ENCODE peak calls at places on chromosomes 7 and 10, in ten cellular contexts. D is fibroblast of lung, L is GM23338, P is testis, H is thoracic aorta, X is heart right ventricle, M is BE2C, A is hepatocyte, J is lung, T is right lobe of liver. U is an unnamed sample.

GRCh38 chr7:46383605-46384004 is 462.5 kb upstream of the IGFBP3 start:
- DNase-seq in A (no peak), D (peak; percentile 78), L (no peak), T (no peak), X (no peak), M (no peak), J (no peak), H (no peak), P (no peak), U (no peak)

GRCh38 chr7:157799076-157799685 is 462.4 kb downstream of the DNAJB6 start:
- DNase-seq in M (no peak), H (no peak), D (no peak), X (no peak), L (no peak), P (no peak), J (no peak), T (no peak), A (no peak), U (peak; percentile 42)

GRCh38 chr7:3879337-3880054 is 578.4 kb downstream of the SDK1 start:
- DNase-seq in T (no peak), P (no peak), H (no peak), J (no peak), M (no peak), L (no peak), A (no peak), D (peak; percentile 9), X (no peak), U (no peak)

GRCh38 chr10:11869211-11869610 is 46.1 kb downstream of the PROSER2 start:
- DNase-seq in X (no peak), L (peak; percentile 63), J (no peak), H (no peak), T (no peak), A (peak; percentile 32), P (peak; percentile 26), M (no peak), D (no peak), U (no peak)

GRCh38 chr7:150515752-150516151 is 1.1 kb downstream of the GIMAP7 start:
- DNase-seq in A (no peak), X (no peak), L (no peak), J (no peak), H (no peak), D (no peak), T (no peak), P (no peak), M (no peak), U (no peak)

GRCh38 chr10:31765546-31765945 is 163.1 kb downstream of the ARHGAP12 start:
- DNase-seq in H (no peak), T (no peak), J (no peak), D (no peak), P (no peak), L (no peak), A (no peak), M (no peak), X (no peak), U (no peak)

GRCh38 chr10:108244443-108245228 is 1080.1 kb upstream of the SORCS1 start:
- DNase-seq in H (no peak), P (no peak), D (no peak), T (no peak), M (no peak), A (no peak), L (no peak), X (no peak), J (no peak), U (no peak)

GRCh38 chr10:2933519-2933918 is 133.8 kb upstream of the PFKP start:
- DNase-seq in M (no peak), X (no peak), T (no peak), D (peak; percentile 40), L (peak; percentile 17), P (no peak), J (no peak), H (no peak), A (no peak), U (no peak)

GRCh38 chr10:98694014-98694413 is 247.3 kb upstream of the HPS1 start:
- DNase-seq in P (no peak), M (no peak), J (no peak), L (no peak), T (no peak), X (no peak), A (no peak), D (no peak), H (no peak), U (no peak)

GRCh38 chr7:148918058-148918596 is 34.0 kb upstream of the EZH2 start:
- DNase-seq in H (no peak), D (no peak), P (no peak), X (no peak), A (no peak), J (no peak), M (no peak), L (no peak), T (no peak), U (no peak)

GRCh38 chr10:78640981-78641646 is 427.7 kb upstream of the ZMIZ1 start:
- DNase-seq in H (no peak), P (no peak), J (no peak), D (peak; percentile 65), M (no peak), T (no peak), X (no peak), A (no peak), L (no peak), U (no peak)

GRCh38 chr10:35353805-35354204 is 17.5 kb downstream of the CCNY start:
- DNase-seq in J (no peak), D (no peak), H (no peak), M (no peak), T (no peak), A (no peak), X (no peak), L (no peak), P (no peak), U (no peak)

GRCh38 chr10:5413012-5413938 is 918 bp downstream of the NET1 start:
- DNase-seq in X (no peak), H (no peak), D (peak; percentile 67), A (peak; percentile 43), L (peak; percentile 52), M (no peak), J (no peak), T (no peak), P (no peak), U (peak; percentile 18)

DNA sequence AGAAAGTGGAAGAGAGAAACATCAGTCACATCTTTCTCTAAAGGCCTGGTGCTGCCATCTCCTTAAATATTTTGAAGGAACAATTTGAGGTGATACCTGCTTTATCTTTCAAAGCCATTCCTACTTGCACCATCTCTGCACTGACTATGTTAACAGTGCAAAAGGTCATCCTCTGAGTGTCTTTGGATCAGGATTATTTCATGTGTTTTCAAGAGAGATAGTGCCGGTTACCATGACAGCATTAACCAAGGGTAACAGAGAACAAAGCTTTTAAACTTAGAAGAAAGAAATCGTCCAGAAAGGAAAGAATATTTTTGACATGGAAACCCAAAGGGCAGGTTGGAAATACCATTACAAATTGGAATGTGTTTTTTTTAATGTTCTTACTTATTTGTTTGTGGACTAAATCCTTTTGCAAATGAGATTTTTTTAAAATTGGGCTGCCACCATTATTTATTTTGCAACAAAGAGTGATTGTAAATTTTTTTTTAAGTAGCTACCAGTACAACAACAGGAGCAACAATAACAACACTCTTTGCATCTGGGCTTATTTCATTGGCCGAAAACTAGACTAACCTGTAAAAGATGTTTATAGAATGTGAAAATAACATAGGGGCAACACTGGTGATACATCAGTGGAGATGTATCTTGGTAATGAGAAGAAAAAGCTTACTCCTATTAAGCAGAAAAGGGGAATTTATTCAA is 234.2 kb downstream of the CREB5 start:
- DNase-seq in A (no peak), T (no peak), M (no peak), J (no peak), P (no peak), X (no peak), L (no peak), H (no peak), D (no peak), U (no peak)
- H3K4me1 ChIP-seq in A (peaks cover 4% of the 10 kb centered on the region), T (no peaks in the 10 kb centered on the region), M (no peaks in the 10 kb centered on the region), J (no peaks in the 10 kb centered on the region), P (peaks cover 3% of the 10 kb centered on the region), X (no peaks in the 10 kb centered on the region), L (peaks cover 13% of the 10 kb centered on the region), H (no peaks in the 10 kb centered on the region), D (no peaks in the 10 kb centered on the region), U (no peaks in the 10 kb centered on the region)

GRCh38 chr10:55858730-55859129 is 502.3 kb downstream of the ZWINT start:
- DNase-seq in H (no peak), D (no peak), M (no peak), T (no peak), P (no peak), X (no peak), A (no peak), L (no peak), J (no peak), U (no peak)

DNA sequence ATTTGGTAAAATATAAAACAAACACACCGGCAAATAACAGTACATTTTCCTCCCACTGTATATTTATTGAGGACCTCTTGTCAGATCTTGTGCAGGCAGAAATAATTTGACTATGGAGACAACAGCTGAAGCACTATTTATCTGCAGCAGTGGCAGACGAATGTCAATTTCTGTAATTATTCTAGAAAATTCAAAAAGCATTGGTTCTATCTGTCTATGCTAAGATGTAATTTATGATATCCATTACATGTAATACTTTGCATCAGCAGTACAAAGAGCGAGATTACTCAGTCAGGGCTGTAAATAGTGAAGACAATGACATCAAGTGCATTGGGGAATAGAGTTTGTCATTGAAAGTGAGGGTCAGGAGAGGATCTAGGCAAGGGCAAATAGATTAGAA is 508.2 kb downstream of the ZWINT start:
- DNase-seq in T (no peak), M (no peak), J (no peak), L (no peak), H (no peak), P (no peak), X (no peak), A (no peak), D (no peak), U (no peak)
- H3K4me3 ChIP-seq in T (no peak overlapping the region), M (no peak overlapping the region), J (no peak overlapping the region), L (no peak overlapping the region), H (no peak overlapping the region), P (no peak overlapping the region), X (no peak overlapping the region), A (no peak overlapping the region), D (no peak overlapping the region), U (no peak overlapping the region)

GRCh38 chr7:2209146-2209960 is 23.4 kb downstream of the MAD1L1 start:
- DNase-seq in H (no peak), X (peak; percentile 75), D (peak; percentile 57), P (peak; percentile 85), L (peak; percentile 89), M (peak; percentile 88), A (peak; percentile 81), J (peak; percentile 61), T (peak; percentile 71), U (peak; percentile 71)
- TF ChIP-seq CTCF in H (peak; percentile 71), X (peak; percentile 90), D (peak; percentile 85), P (peak; percentile 69), L (peak; percentile 58), M (peak; percentile 88), A (peak; percentile 78), J (peak; percentile 64), T (peak; percentile 63), U (peak; percentile 38)

DNA sequence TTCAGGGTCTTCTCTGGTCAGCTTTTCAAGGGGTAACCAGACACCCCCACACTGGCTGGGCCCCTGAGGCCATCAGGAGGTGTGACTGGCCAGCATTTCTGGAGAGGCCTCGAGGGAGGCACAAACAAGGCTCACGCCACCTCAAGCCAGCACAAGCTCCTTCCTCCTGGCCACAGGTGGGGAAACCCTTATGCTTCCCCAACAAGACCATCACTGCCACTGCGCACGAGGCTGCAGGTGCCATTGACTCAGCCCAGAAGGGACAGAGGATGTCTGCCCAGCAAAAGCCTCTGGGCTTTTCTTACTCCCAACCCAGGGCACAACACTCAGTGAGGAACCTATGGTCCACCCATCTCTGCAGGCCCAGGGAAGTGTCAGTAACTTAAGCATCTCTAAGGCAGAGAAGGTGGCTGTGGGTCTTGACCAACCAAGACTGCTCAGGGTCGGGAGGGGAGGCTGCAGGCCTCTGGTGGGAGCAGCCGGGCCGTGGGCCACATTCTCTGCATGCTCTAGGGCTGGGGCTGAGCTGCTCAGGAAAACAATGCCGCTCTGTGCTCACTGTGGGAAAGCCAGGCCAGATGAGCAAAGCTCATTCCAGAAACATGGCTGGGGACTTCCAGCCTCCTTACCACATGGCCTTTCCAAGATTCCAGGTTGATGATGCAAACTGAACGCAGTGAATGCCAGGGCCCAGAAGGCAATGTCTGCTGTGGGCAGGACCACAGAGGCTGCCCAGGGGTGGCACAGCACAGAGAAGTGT is 24.2 kb upstream of the RASSF4 start:
- DNase-seq in L (no peak), A (peak; percentile 52), J (no peak), T (peak; percentile 55), P (peak; percentile 80), H (no peak), D (peak; percentile 98), M (no peak), X (peak; percentile 70), U (no peak)
- H3K4me1 ChIP-seq in L (peaks cover 6% of the 10 kb centered on the region), A (no peaks in the 10 kb centered on the region), J (peaks cover 11% of the 10 kb centered on the region), T (no peaks in the 10 kb centered on the region), P (peaks cover 10% of the 10 kb centered on the region), H (peaks cover 21% of the 10 kb centered on the region), D (no peaks in the 10 kb centered on the region), M (no peaks in the 10 kb centered on the region), X (peaks cover 30% of the 10 kb centered on the region), U (peaks cover 5% of the 10 kb centered on the region)

U was measured in pancreas.